ENCODE peak calls at places on chromosomes 12 and 14, in four cellular contexts. One of them, this sample, is unnamed.

GRCh38 chr12:26691234-26691970 is 141.6 kb downstream of the ITPR2 start:
- DNase-seq in ELR: peak
- DNase-seq in HFFc6: peak
- DNase-seq in cardiac muscle cell: peak
- DNase-seq in this sample: peak

GRCh38 chr12:5770727-5771126 is 174.3 kb downstream of the ANO2 start:
- DNase-seq in cardiac muscle cell: no peak
- DNase-seq in HFFc6: no peak
- DNase-seq in ELR: no peak
- DNase-seq in this sample: no peak

GRCh38 chr12:9113987-9114309 is 1.8 kb downstream of the A2M start:
- DNase-seq in cardiac muscle cell: no peak
- DNase-seq in ELR: no peak
- DNase-seq in HFFc6: no peak
- DNase-seq in this sample: no peak

GRCh38 chr14:77375164-77375950 is 1.5 kb downstream of the TMED8 start:
- DNase-seq in cardiac muscle cell: no peak
- DNase-seq in ELR: no peak
- DNase-seq in HFFc6: no peak
- DNase-seq in this sample: no peak

GRCh38 chr12:8734873-8735381 is 37.1 kb downstream of the RIMKLB start:
- DNase-seq in cardiac muscle cell: no peak
- DNase-seq in HFFc6: no peak
- DNase-seq in ELR: no peak
- DNase-seq in this sample: no peak

GRCh38 chr14:59511916-59512530 is 27.7 kb downstream of the JKAMP start:
- DNase-seq in ELR: peak
- DNase-seq in cardiac muscle cell: peak
- DNase-seq in HFFc6: no peak
- DNase-seq in this sample: no peak

GRCh38 chr12:118391424-118391823 is 15.1 kb downstream of the SUDS3 start:
- DNase-seq in ELR: no peak
- DNase-seq in HFFc6: no peak
- DNase-seq in cardiac muscle cell: no peak
- DNase-seq in this sample: no peak

GRCh38 chr12:31308116-31308515 is 17.8 kb downstream of the SINHCAF start:
- DNase-seq in cardiac muscle cell: no peak
- DNase-seq in ELR: no peak
- DNase-seq in HFFc6: no peak
- DNase-seq in this sample: no peak

GRCh38 chr12:51593539-51593938 is 2.5 kb downstream of the SCN8A start:
- DNase-seq in cardiac muscle cell: peak
- DNase-seq in ELR: peak
- DNase-seq in HFFc6: peak
- DNase-seq in this sample: peak

GRCh38 chr12:22282283-22282682 is 52.2 kb downstream of the ST8SIA1 start:
- DNase-seq in cardiac muscle cell: no peak
- DNase-seq in HFFc6: peak
- DNase-seq in ELR: peak
- DNase-seq in this sample: no peak

GRCh38 chr12:524167-524951 is 64.6 kb downstream of the B4GALNT3 start:
- DNase-seq in ELR: no peak
- DNase-seq in cardiac muscle cell: no peak
- DNase-seq in HFFc6: no peak
- DNase-seq in this sample: no peak

GRCh38 chr12:68157295-68157871 is 2.2 kb downstream of the IFNG start:
- DNase-seq in HFFc6: no peak
- DNase-seq in cardiac muscle cell: no peak
- DNase-seq in ELR: no peak
- DNase-seq in this sample: no peak